ENCODE peak calls at places on chromosomes 1 and 21, in four cellular contexts. Z is adrenal gland, W is fibroblast of the aortic adventitia, R is transverse colon. S is an unnamed sample.
A peak's percentile ranks its signal among the peaks of the same experiment; 100 is the strongest.

GRCh38 chr1:204171751-204172178 is 5.6 kb upstream of the REN start:
- DNase-seq in Z (no peak), R (no peak), W (peak; percentile 68), S (no peak)

GRCh38 chr1:164703415-164703814 is 144.4 kb downstream of the PBX1 start:
- DNase-seq in W (no peak), R (no peak), Z (peak; percentile 79), S (no peak)

GRCh38 chr1:221824025-221824424 is 82.1 kb upstream of the DUSP10 start:
- DNase-seq in R (no peak), W (peak; percentile 80), Z (no peak), S (no peak)

GRCh38 chr1:13517193-13517812 is 3.5 kb upstream of the LRRC38 start:
- DNase-seq in W (no peak), Z (no peak), R (no peak), S (peak; percentile 57)

GRCh38 chr1:26459573-26460031 is 12.6 kb upstream of the HMGN2 start:
- DNase-seq in W (no peak), Z (peak; percentile 58), R (no peak), S (no peak)

GRCh38 chr21:16535100-16535418 is 805.3 kb downstream of the USP25 start:
- DNase-seq in W (peak; percentile 96), R (peak; percentile 30), Z (peak; percentile 95), S (no peak)

GRCh38 chr1:205381305-205381704 is 24.6 kb upstream of the KLHDC8A start:
- DNase-seq in W (no peak), R (no peak), Z (no peak), S (no peak)

GRCh38 chr1:53959664-53960250 is 13.6 kb downstream of the LRRC42 start:
- DNase-seq in Z (no peak), W (peak; percentile 47), R (no peak), S (no peak)

GRCh38 chr1:234276389-234276788 is 96.9 kb upstream of the COA6 start:
- DNase-seq in R (no peak), Z (peak; percentile 63), W (no peak), S (no peak)

GRCh38 chr1:164272156-164272555 is 286.8 kb upstream of the PBX1 start:
- DNase-seq in R (no peak), Z (no peak), W (no peak), S (no peak)

GRCh38 chr1:902802-903201 is 20.9 kb upstream of the SAMD11 start:
- DNase-seq in Z (no peak), R (no peak), W (no peak), S (no peak)

GRCh38 chr1:59333626-59334277 is 36.9 kb downstream of the FGGY start:
- DNase-seq in W (no peak), R (no peak), Z (no peak), S (no peak)

GRCh38 chr1:230864441-230864840 is 3.9 kb downstream of the C1orf198 start:
- DNase-seq in Z (no peak), W (no peak), R (no peak), S (no peak)

GRCh38 chr1:77412069-77412793 is 130.4 kb downstream of the AK5 start:
- DNase-seq in R (no peak), Z (no peak), W (peak; percentile 65), S (no peak)

GRCh38 chr1:246214708-246215504 is 292.2 kb downstream of the SMYD3 start:
- DNase-seq in Z (peak; percentile 82), R (peak; percentile 27), W (peak; percentile 88), S (no peak)

GRCh38 chr1:59604191-59604590 is 210.6 kb upstream of the HOOK1 start:
- DNase-seq in W (no peak), R (no peak), Z (no peak), S (no peak)

GRCh38 chr1:119136401-119136800 is 4.1 kb downstream of the WARS2 start:
- DNase-seq in W (peak; percentile 64), Z (no peak), R (no peak), S (no peak)

GRCh38 chr1:13967707-13968106 is 267.7 kb downstream of the PRDM2 start:
- DNase-seq in W (no peak), R (no peak), Z (no peak), S (no peak)

GRCh38 chr1:78624035-78624434 is 3.8 kb downstream of the IFI44L start:
- DNase-seq in R (no peak), W (no peak), Z (no peak), S (no peak)

GRCh38 chr1:220281159-220281574 is 8.9 kb upstream of the RAB3GAP2 start:
- DNase-seq in R (no peak), W (peak; percentile 45), Z (no peak), S (no peak)

GRCh38 chr1:4653796-4654715 is at the start of gene AJAP1:
- DNase-seq in W (no peak), R (no peak), Z (no peak), S (peak; percentile 70)

DNA sequence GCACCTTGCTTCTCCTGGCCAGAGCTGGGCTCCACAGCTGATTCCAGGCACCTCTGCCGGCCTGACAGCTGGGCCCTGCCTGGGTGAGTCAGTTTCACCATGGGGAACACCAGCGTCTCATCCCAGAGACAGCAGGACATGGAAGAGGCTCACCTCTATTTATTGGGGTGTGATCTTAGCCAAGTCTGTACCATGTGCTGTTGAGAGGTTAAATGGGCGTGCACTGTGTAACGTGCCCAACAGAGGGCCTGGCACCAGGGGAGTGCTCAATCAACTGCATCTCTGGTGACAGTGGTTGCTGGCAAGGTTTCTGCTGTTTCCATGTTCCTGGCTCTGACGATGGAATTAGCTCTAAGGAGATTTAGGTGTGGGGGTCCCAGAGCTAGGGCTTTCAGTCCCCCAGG is 890 bp downstream of the CPLANE2 start:
- DNase-seq in R (peak; percentile 63), Z (peak; percentile 87), W (no peak), S (no peak)
- TF ChIP-seq CTCF in R (peak; percentile 35), Z (peak; percentile 29), W (peak; percentile 18), S (no peak)

GRCh38 chr1:154270833-154271232 is 1.6 kb upstream of the HAX1 start:
- DNase-seq in Z (no peak), W (no peak), R (no peak), S (no peak)

GRCh38 chr1:154272217-154272998 is at the start of gene HAX1:
- DNase-seq in W (peak; percentile 98), R (peak; percentile 96), Z (peak; percentile 98), S (peak; percentile 86)

GRCh38 chr1:154272999-154273563 is 652 bp downstream of the HAX1 start:
- DNase-seq in W (peak; percentile 32), R (no peak), Z (no peak), S (peak; percentile 8)

DNA sequence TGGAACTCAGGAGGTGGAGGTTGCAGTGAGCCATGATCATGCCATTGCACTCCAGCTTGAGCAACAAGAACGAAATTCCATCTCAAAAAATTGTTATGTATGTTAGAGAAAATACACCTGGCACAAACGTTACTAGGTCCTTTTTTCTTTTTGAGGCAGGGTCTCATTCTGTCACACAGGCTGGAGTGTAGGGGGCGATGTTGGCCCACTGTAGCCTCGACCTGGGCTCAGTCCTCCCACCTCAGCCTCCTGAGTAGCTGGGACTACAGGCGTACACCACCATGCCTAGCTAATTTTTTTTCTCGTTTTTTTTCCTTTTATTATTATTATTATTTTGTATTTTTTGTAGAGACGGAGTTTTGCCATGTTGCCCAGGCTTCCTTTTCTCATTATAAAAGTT is 4.4 kb downstream of the HAX1 start:
- DNase-seq in R (no peak), Z (no peak), W (no peak), S (no peak)
- TF ChIP-seq CTCF in R (no peak), Z (no peak), W (peak; percentile 27), S (peak; percentile 15)

DNA sequence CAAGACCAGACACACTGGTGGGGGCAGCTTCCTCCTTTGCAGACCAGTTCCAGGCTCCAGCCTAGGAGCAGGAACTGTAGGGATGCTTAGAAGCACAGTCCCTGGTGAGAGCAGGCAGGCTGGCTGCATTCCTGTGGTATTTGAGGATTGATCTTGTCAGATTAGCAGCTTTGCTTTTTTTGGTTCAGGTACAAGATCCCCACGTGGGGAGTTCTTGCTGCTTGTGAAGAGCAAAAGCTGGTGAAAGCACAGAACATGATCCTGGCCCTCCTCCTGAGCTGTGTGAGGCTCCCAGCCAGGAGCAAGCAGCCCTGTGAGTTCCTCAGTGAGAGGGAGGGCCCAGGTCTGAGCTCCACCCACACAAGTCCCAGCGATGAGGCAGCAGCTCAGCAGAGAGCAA is 75.3 kb upstream of the ARTN start:
- DNase-seq in Z (peak; percentile 76), W (peak; percentile 99), R (no peak), S (peak; percentile 27)
- TF ChIP-seq CTCF in Z (no peak), W (no peak), R (no peak), S (no peak)

DNA sequence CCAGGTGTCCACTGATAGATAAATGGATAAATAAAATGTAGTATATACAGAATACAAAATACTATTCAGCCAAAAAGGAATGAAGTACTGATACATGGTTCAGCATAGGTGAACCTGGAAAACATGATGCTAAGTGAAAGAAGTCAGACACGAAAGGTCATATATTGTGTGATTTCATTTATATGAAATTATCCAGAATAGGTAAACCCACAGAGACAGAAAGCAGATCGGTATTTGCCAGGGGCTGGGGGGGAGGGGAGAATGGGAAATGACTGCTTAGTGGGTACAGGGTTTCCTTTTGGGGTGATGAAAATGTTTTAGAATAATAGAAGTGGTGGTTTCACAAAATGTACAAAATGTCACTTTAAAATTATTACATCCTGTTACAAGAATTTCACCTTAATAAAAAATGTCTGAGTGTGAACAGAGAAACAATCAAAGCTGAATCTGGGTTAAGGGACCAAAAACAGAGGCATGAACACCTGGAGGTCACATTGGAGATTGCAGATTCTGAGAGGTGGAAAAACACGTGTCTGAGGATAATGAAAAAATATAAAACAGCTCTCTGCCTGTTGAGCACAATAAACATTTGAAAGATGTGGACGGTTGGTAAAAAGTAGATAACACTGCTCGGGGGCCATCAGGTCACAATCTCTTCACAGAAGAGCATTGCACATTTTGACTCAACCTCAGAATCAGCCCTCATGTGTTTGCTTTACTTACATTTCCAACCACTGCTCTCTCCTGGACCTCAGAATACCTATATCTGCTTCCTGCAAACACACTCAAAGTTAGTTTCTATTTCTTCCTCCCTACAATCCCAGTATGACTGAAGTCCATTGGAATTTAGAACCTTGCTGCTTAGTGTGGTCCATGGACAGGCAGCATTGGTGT is 3.3 kb downstream of the SLAMF6 start:
- DNase-seq in Z (no peak), R (no peak), W (no peak), S (no peak)
- TF ChIP-seq CTCF in Z (no peak), R (no peak), W (no peak), S (no peak)

GRCh38 chr1:65525297-65526048 is 105.0 kb downstream of the LEPR start:
- DNase-seq in W (no peak), R (no peak), Z (no peak), S (peak; percentile 61)

GRCh38 chr1:65527672-65528071 is 107.2 kb downstream of the LEPR start:
- DNase-seq in W (peak; percentile 44), Z (no peak), R (no peak), S (no peak)

GRCh38 chr1:65526049-65526556 is 105.6 kb downstream of the LEPR start:
- DNase-seq in W (no peak), R (no peak), Z (no peak), S (no peak)

GRCh38 chr1:65527211-65527610 is 106.7 kb downstream of the LEPR start:
- DNase-seq in Z (no peak), W (peak; percentile 76), R (no peak), S (no peak)

DNA sequence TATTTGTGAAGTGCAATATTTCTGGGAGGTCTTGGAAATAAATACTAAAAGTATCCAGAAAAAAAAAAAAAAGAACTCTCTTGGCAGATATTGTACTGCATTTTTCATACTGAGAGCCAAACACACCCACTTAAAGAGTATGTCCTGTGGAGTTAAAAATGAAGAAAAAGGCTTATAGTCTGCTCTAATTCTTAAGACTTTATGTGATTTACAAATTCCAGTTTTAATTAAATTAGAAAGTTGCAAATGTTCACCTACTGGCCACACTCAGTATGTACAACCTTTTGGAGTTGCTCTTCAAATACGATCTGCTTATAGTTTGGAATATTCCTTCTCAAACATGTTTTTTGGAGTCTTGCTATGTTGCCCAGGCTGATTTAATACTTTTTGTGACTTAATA is 107.6 kb downstream of the LEPR start:
- DNase-seq in R (no peak), Z (no peak), W (no peak), S (no peak)
- TF ChIP-seq CTCF in R (no peak), Z (no peak), W (peak; percentile 39), S (peak; percentile 23)

GRCh38 chr1:90045853-90046563 is 51.1 kb downstream of the ZNF326 start:
- DNase-seq in W (peak; percentile 16), R (no peak), Z (no peak), S (peak; percentile 40)
- TF ChIP-seq CTCF in W (peak; percentile 77), R (peak; percentile 25), Z (no peak), S (peak; percentile 61)